ENCODE peak calls at places on chromosome 2, in five cellular contexts. Z, E, N, Y and T are unnamed samples.

GRCh38 chr2:160324161-160324768 is 124.2 kb upstream of the ITGB6 start:
- DNase-seq in Z (peak), E (peak), N (peak), Y (peak), T (peak)

GRCh38 chr2:229344151-229344551 is 73.1 kb upstream of the PID1 start:
- DNase-seq in Z (no peak), E (peak), N (peak), Y (no peak), T (peak)

GRCh38 chr2:195656131-195656858 is 731 bp upstream of the SLC39A10 start:
- DNase-seq in Z (no peak), E (no peak), N (peak), Y (no peak), T (no peak)

GRCh38 chr2:178553047-178553446 is 72.8 kb downstream of the PLEKHA3 start:
- DNase-seq in Z (no peak), E (peak), N (peak), Y (no peak), T (peak)

GRCh38 chr2:187390891-187391290 is 57.2 kb downstream of the CALCRL start:
- DNase-seq in Z (no peak), E (peak), N (peak), Y (no peak), T (peak)

GRCh38 chr2:12091201-12091806 is 344.9 kb downstream of the LPIN1 start:
- DNase-seq in Z (no peak), E (no peak), N (no peak), Y (no peak), T (peak)

GRCh38 chr2:226623587-226624368 is 175.8 kb downstream of the IRS1 start:
- DNase-seq in Z (no peak), E (no peak), N (peak), Y (no peak), T (no peak)

GRCh38 chr2:136212426-136213378 is 94.8 kb upstream of the CXCR4 start:
- DNase-seq in Z (no peak), E (no peak), N (no peak), Y (no peak), T (no peak)

GRCh38 chr2:32594573-32594972 is 33.3 kb upstream of the TTC27 start:
- DNase-seq in Z (no peak), E (no peak), N (no peak), Y (no peak), T (no peak)

GRCh38 chr2:30155202-30155601 is 8.4 kb downstream of the YPEL5 start:
- DNase-seq in Z (no peak), E (no peak), N (peak), Y (no peak), T (no peak)

GRCh38 chr2:118980022-118980421 is 38.0 kb downstream of the MARCO start:
- DNase-seq in Z (no peak), E (no peak), N (no peak), Y (no peak), T (no peak)

GRCh38 chr2:21854938-21855337 is 731.2 kb downstream of the TDRD15 start:
- DNase-seq in Z (no peak), E (no peak), N (no peak), Y (no peak), T (no peak)

GRCh38 chr2:181178823-181179412 is 198.5 kb downstream of the UBE2E3 start:
- DNase-seq in Z (no peak), E (no peak), N (peak), Y (no peak), T (no peak)

GRCh38 chr2:180675170-180675569 is 305.2 kb upstream of the UBE2E3 start:
- DNase-seq in Z (no peak), E (no peak), N (no peak), Y (no peak), T (peak)

GRCh38 chr2:177604291-177605065 is 211.9 kb downstream of the AGPS start:
- DNase-seq in Z (no peak), E (peak), N (peak), Y (peak), T (peak)

GRCh38 chr2:242031481-242032019 is 162.0 kb downstream of the RTP5 start:
- DNase-seq in Z (no peak), E (peak), N (peak), Y (peak), T (peak)

GRCh38 chr2:41913921-41914609 is 133.8 kb upstream of the PKDCC start:
- DNase-seq in Z (no peak), E (no peak), N (no peak), Y (no peak), T (no peak)

GRCh38 chr2:1091895-1092585 is 141.4 kb downstream of the SNTG2 start:
- DNase-seq in Z (no peak), E (no peak), N (no peak), Y (no peak), T (peak)

GRCh38 chr2:152186257-152186656 is 10.7 kb upstream of the STAM2 start:
- DNase-seq in Z (no peak), E (no peak), N (peak), Y (no peak), T (no peak)

GRCh38 chr2:88127888-88128653 is at the start of gene FABP1:
- DNase-seq in Z (no peak), E (no peak), N (no peak), Y (no peak), T (no peak)

GRCh38 chr2:191289049-191289448 is 43.8 kb downstream of the MYO1B start:
- DNase-seq in Z (no peak), E (no peak), N (no peak), Y (no peak), T (no peak)

GRCh38 chr2:240895656-240896388 is at the start of gene MAB21L4:
- DNase-seq in Z (peak), E (no peak), N (no peak), Y (no peak), T (no peak)

GRCh38 chr2:171531291-171531690 is 9.0 kb downstream of the CYBRD1 start:
- DNase-seq in Z (no peak), E (peak), N (peak), Y (no peak), T (peak)

GRCh38 chr2:202910687-202911086 is 786 bp downstream of the WDR12 start:
- DNase-seq in Z (no peak), E (no peak), N (no peak), Y (no peak), T (no peak)
- H3K4me3 ChIP-seq in Z (peak), E (peak), N (peak), Y (peak), T (peak)

GRCh38 chr2:10022886-10023662 is 20.3 kb upstream of the KLF11 start:
- DNase-seq in Z (peak), E (no peak), N (no peak), Y (no peak), T (no peak)

GRCh38 chr2:10022041-10022421 is 21.3 kb upstream of the KLF11 start:
- DNase-seq in Z (peak), E (no peak), N (no peak), Y (no peak), T (no peak)

GRCh38 chr2:10019174-10019971 is 24.0 kb upstream of the KLF11 start:
- DNase-seq in Z (no peak), E (peak), N (no peak), Y (no peak), T (peak)

GRCh38 chr2:10020001-10020400 is 23.3 kb upstream of the KLF11 start:
- DNase-seq in Z (no peak), E (no peak), N (no peak), Y (no peak), T (no peak)

GRCh38 chr2:10022464-10022863 is 20.9 kb upstream of the KLF11 start:
- DNase-seq in Z (peak), E (no peak), N (no peak), Y (no peak), T (no peak)
- TF ChIP-seq CTCF in Z (no peak), E (no peak), N (no peak), Y (no peak), T (no peak)

GRCh38 chr2:84957771-84958134 is 13.2 kb upstream of the KCMF1 start:
- DNase-seq in Z (no peak), E (no peak), N (no peak), Y (no peak), T (no peak)
- H3K4me3 ChIP-seq in Z (no peak), E (no peak), N (no peak), Y (no peak), T (no peak)

GRCh38 chr2:20600756-20601325 is 50.1 kb downstream of the HS1BP3 start:
- DNase-seq in Z (no peak), E (peak), N (peak), Y (no peak), T (peak)
- TF ChIP-seq CTCF in Z (peak), E (peak), N (peak), Y (no peak), T (peak)

GRCh38 chr2:43389581-43390466 is 163.4 kb upstream of the ZFP36L2 start:
- DNase-seq in Z (no peak), E (no peak), N (no peak), Y (no peak), T (no peak)
- H3K4me3 ChIP-seq in Z (no peak), E (no peak), N (no peak), Y (no peak), T (no peak)

DNA sequence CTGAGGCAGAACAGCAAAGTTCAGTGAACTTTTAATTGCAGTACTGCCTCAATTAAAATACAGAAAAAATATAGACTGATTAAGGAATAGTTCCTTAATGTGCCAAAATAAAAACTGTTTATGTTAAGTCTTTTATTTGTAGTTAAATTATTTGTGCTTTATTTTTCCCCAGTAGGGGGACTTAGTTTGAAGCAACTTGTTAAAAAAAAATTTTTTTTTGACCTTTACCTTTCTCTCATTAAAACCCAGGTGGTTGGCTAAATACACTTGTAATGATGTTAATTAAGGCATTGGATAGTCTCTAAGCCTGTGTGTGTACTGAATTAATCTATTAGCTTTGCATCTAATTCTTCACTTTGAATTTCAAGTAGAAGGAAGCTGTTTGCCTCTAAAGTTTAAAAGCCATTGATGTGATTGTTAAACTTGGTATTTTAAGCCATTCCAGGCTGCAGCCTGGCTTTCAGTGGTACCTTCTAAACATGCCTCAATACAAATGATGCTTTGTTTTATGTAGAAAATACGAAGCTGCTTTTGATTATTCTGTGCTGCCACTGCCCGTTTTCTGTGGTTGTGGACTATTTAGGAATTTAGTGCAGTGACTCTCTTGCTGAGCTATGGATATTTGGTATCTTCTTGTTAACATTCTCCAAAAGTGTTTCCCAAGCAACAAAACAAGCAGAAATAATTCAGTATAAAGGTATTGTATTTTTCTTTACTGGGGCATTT is 102.9 kb downstream of the TANC1 start:
- DNase-seq in Z (no peak), E (no peak), N (no peak), Y (no peak), T (peak)
- TF ChIP-seq CTCF in Z (no peak), E (no peak), N (no peak), Y (no peak), T (no peak)

GRCh38 chr2:40452-40851 is 5.9 kb downstream of the FAM110C start:
- DNase-seq in Z (no peak), E (no peak), N (no peak), Y (no peak), T (no peak)
- H3K4me3 ChIP-seq in Z (no peak), E (no peak), N (no peak), Y (no peak), T (no peak)